ENCODE peak calls at places on chromosomes 12 and 14, in four cellular contexts. O is pons, F is mesothelial cell of epicardium, J is erythroblast. H is an unnamed sample.

GRCh38 chr12:60935981-60936761 is 1324.0 kb upstream of the USP15 start:
- DNase-seq in O (no peak), F (no peak), J (no peak), H (no peak)

GRCh38 chr12:4025420-4026358 is 152.5 kb upstream of the PARP11 start:
- DNase-seq in O (no peak), F (no peak), J (no peak), H (no peak)

GRCh38 chr14:103688441-103688840 is 26.8 kb downstream of the XRCC3 start:
- DNase-seq in O (no peak), F (no peak), J (no peak), H (no peak)

GRCh38 chr12:45789025-45789424 is 59.5 kb downstream of the ARID2 start:
- DNase-seq in O (no peak), F (no peak), J (no peak), H (no peak)

GRCh38 chr14:67704484-67705089 is 2.9 kb downstream of the RDH12 start:
- DNase-seq in O (peak; percentile 98), F (no peak), J (peak; percentile 84), H (peak; percentile 71)

GRCh38 chr12:1502441-1502785 is 92.0 kb downstream of the FBXL14 start:
- DNase-seq in O (no peak), F (no peak), J (no peak), H (no peak)

GRCh38 chr12:83559650-83560049 is 872.9 kb downstream of the TMTC2 start:
- DNase-seq in O (no peak), F (no peak), J (no peak), H (no peak)

GRCh38 chr12:43893670-43894069 is 57.8 kb downstream of the TMEM117 start:
- DNase-seq in O (no peak), F (no peak), J (no peak), H (no peak)

GRCh38 chr12:110330124-110330523 is 49.1 kb downstream of the ATP2A2 start:
- DNase-seq in O (no peak), F (no peak), J (no peak), H (no peak)

H was measured in lung microvascular endothelial cell.